ENCODE peak calls at places on chromosomes 3 and 15, in six cellular contexts. F, Q, A, N, B and H are unnamed samples.

GRCh38 chr3:59775781-59776270 is 726.0 kb upstream of the CFAP20DC start:
- DNase-seq in F (no peak), Q (no peak), A (no peak), N (no peak), B (no peak), H (no peak)

GRCh38 chr3:62708642-62709041 is 166.6 kb downstream of the CADPS start:
- DNase-seq in F (no peak), Q (no peak), A (no peak), N (no peak), B (no peak), H (no peak)

GRCh38 chr3:10391391-10391790 is 70.5 kb upstream of the SEC13 start:
- DNase-seq in F (no peak), Q (no peak), A (no peak), N (no peak), B (no peak), H (no peak)

GRCh38 chr3:126926684-126927404 is 56.1 kb upstream of the PLXNA1 start:
- DNase-seq in F (no peak), Q (peak), A (no peak), N (peak), B (peak), H (no peak)

GRCh38 chr15:92653836-92654524 is 1.6 kb downstream of the FAM174B start:
- DNase-seq in F (no peak), Q (no peak), A (no peak), N (no peak), B (peak), H (no peak)

GRCh38 chr3:24513463-24513862 is 18.8 kb upstream of the THRB start:
- DNase-seq in F (no peak), Q (peak), A (no peak), N (peak), B (no peak), H (no peak)

GRCh38 chr3:133891662-133892389 is 3.9 kb downstream of the RAB6B start:
- DNase-seq in F (no peak), Q (no peak), A (no peak), N (no peak), B (no peak), H (no peak)

GRCh38 chr15:88918738-88919137 is 5.6 kb upstream of the MFGE8 start:
- DNase-seq in F (no peak), Q (peak), A (peak), N (peak), B (peak), H (peak)

GRCh38 chr15:35496585-35496984 is 49.4 kb downstream of the DPH6 start:
- DNase-seq in F (no peak), Q (no peak), A (no peak), N (peak), B (peak), H (peak)

GRCh38 chr3:150605998-150606641 is 3.0 kb downstream of the SELENOT start:
- DNase-seq in F (no peak), Q (no peak), A (no peak), N (no peak), B (no peak), H (no peak)

GRCh38 chr3:101809178-101810022 is 30.4 kb downstream of the NXPE3 start:
- DNase-seq in F (peak), Q (peak), A (no peak), N (peak), B (peak), H (peak)

GRCh38 chr15:75200765-75201608 is 695 bp upstream of the C15orf39 start:
- DNase-seq in F (peak), Q (peak), A (peak), N (peak), B (peak), H (no peak)

GRCh38 chr3:46089237-46090011 is 62.1 kb upstream of the XCR1 start:
- DNase-seq in F (no peak), Q (peak), A (no peak), N (peak), B (peak), H (peak)

GRCh38 chr15:90013503-90013937 is 12.4 kb downstream of the ZNF710 start:
- DNase-seq in F (no peak), Q (no peak), A (no peak), N (no peak), B (no peak), H (no peak)

GRCh38 chr3:16515885-16516420 is 2.5 kb upstream of the RFTN1 start:
- DNase-seq in F (no peak), Q (no peak), A (no peak), N (no peak), B (no peak), H (peak)

GRCh38 chr3:42539871-42540714 is 37.6 kb downstream of the VIPR1 start:
- DNase-seq in F (peak), Q (peak), A (peak), N (peak), B (no peak), H (peak)

GRCh38 chr15:31502541-31503229 is 176.1 kb downstream of the KLF13 start:
- DNase-seq in F (no peak), Q (no peak), A (no peak), N (no peak), B (no peak), H (no peak)

GRCh38 chr3:194150252-194150934 is 14.4 kb downstream of the HES1 start:
- DNase-seq in F (no peak), Q (no peak), A (no peak), N (no peak), B (no peak), H (no peak)

GRCh38 chr15:71049706-71050422 is 65.4 kb upstream of the THSD4 start:
- DNase-seq in F (no peak), Q (peak), A (no peak), N (no peak), B (no peak), H (no peak)

GRCh38 chr3:130905551-130905950 is 11.7 kb downstream of the ATP2C1 start:
- DNase-seq in F (no peak), Q (peak), A (no peak), N (peak), B (peak), H (no peak)

GRCh38 chr3:78140866-78141658 is 1101.2 kb downstream of the ROBO2 start:
- DNase-seq in F (no peak), Q (peak), A (no peak), N (no peak), B (no peak), H (no peak)

GRCh38 chr3:21390136-21390535 is 360.9 kb downstream of the ZNF385D start:
- DNase-seq in F (no peak), Q (peak), A (no peak), N (peak), B (peak), H (no peak)

GRCh38 chr15:41483115-41483514 is 10.6 kb upstream of the ITPKA start:
- DNase-seq in F (peak), Q (no peak), A (peak), N (no peak), B (no peak), H (peak)

GRCh38 chr3:25007974-25008658 is 419.9 kb upstream of the RARB start:
- DNase-seq in F (no peak), Q (peak), A (no peak), N (no peak), B (no peak), H (no peak)

GRCh38 chr15:43190178-43190577 is 5.0 kb downstream of the CCNDBP1 start:
- DNase-seq in F (no peak), Q (no peak), A (no peak), N (no peak), B (no peak), H (no peak)

GRCh38 chr3:42031808-42032475 is 59.2 kb upstream of the TRAK1 start:
- DNase-seq in F (no peak), Q (peak), A (no peak), N (peak), B (no peak), H (no peak)

GRCh38 chr15:65762399-65762798 is 29.7 kb downstream of the DENND4A start:
- DNase-seq in F (no peak), Q (no peak), A (no peak), N (no peak), B (no peak), H (no peak)

GRCh38 chr3:101177577-101177976 is 142.8 kb downstream of the IMPG2 start:
- DNase-seq in F (no peak), Q (no peak), A (no peak), N (no peak), B (no peak), H (no peak)

GRCh38 chr15:86894269-86894668 is 814.6 kb downstream of the AGBL1 start:
- DNase-seq in F (no peak), Q (no peak), A (no peak), N (no peak), B (no peak), H (no peak)